ENCODE peak calls at places on chromosomes 4 and X, in five cellular contexts. One of them, this sample, is unnamed. For H3K4me1 and H3K9me3, the result is how much of the 10 kb centered on the place peaks cover.

GRCh38 chr4:103429283-103429682 is 231.1 kb upstream of the CENPE start:
- DNase-seq in tibial nerve: no peak
- DNase-seq in CD8-positive, alpha-beta T cell: no peak
- DNase-seq in CD4-positive, CD25-positive, alpha-beta regulatory T cell: no peak
- DNase-seq in tibial artery: no peak
- DNase-seq in this sample: no peak

GRCh38 chr4:134390327-134390726 is 188.7 kb upstream of the PABPC4L start:
- DNase-seq in CD4-positive, CD25-positive, alpha-beta regulatory T cell: no peak
- DNase-seq in CD8-positive, alpha-beta T cell: no peak
- DNase-seq in tibial artery: no peak
- DNase-seq in tibial nerve: no peak
- DNase-seq in this sample: no peak

GRCh38 chr4:76208005-76208765 is 5.4 kb downstream of the SCARB2 start:
- DNase-seq in CD4-positive, CD25-positive, alpha-beta regulatory T cell: no peak
- DNase-seq in tibial nerve: peak
- DNase-seq in CD8-positive, alpha-beta T cell: no peak
- DNase-seq in tibial artery: peak
- DNase-seq in this sample: peak

GRCh38 chr4:19319607-19320006 is 932.1 kb upstream of the SLIT2 start:
- DNase-seq in CD8-positive, alpha-beta T cell: no peak
- DNase-seq in tibial nerve: no peak
- DNase-seq in tibial artery: no peak
- DNase-seq in CD4-positive, CD25-positive, alpha-beta regulatory T cell: no peak
- DNase-seq in this sample: no peak

GRCh38 chr4:55949480-55949802 is 696 bp downstream of the CEP135 start:
- DNase-seq in CD8-positive, alpha-beta T cell: no peak
- DNase-seq in CD4-positive, CD25-positive, alpha-beta regulatory T cell: no peak
- DNase-seq in tibial artery: no peak
- DNase-seq in tibial nerve: no peak
- DNase-seq in this sample: no peak

GRCh38 chr4:206054-206453 is 81.8 kb downstream of the ZNF718 start:
- DNase-seq in tibial nerve: no peak
- DNase-seq in CD4-positive, CD25-positive, alpha-beta regulatory T cell: no peak
- DNase-seq in tibial artery: no peak
- DNase-seq in CD8-positive, alpha-beta T cell: no peak
- DNase-seq in this sample: no peak

GRCh38 chrX:38375888-38376287 is 23.5 kb downstream of the OTC start:
- DNase-seq in CD8-positive, alpha-beta T cell: no peak
- DNase-seq in tibial nerve: no peak
- DNase-seq in tibial artery: no peak
- DNase-seq in CD4-positive, CD25-positive, alpha-beta regulatory T cell: no peak
- DNase-seq in this sample: no peak

GRCh38 chrX:18873189-18873791 is 110.6 kb downstream of the PHKA2 start:
- DNase-seq in tibial artery: peak
- DNase-seq in tibial nerve: no peak
- DNase-seq in CD4-positive, CD25-positive, alpha-beta regulatory T cell: no peak
- DNase-seq in CD8-positive, alpha-beta T cell: no peak
- DNase-seq in this sample: peak

GRCh38 chr4:147790412-147790811 is 58.5 kb downstream of the ARHGAP10 start:
- DNase-seq in CD8-positive, alpha-beta T cell: no peak
- DNase-seq in tibial artery: no peak
- DNase-seq in tibial nerve: no peak
- DNase-seq in CD4-positive, CD25-positive, alpha-beta regulatory T cell: no peak
- DNase-seq in this sample: no peak

GRCh38 chr4:74661427-74662171 is 132.7 kb downstream of the BTC start:
- DNase-seq in CD4-positive, CD25-positive, alpha-beta regulatory T cell: no peak
- DNase-seq in tibial nerve: no peak
- DNase-seq in tibial artery: no peak
- DNase-seq in CD8-positive, alpha-beta T cell: no peak
- DNase-seq in this sample: no peak

GRCh38 chrX:123739474-123739873 is 6.6 kb upstream of the THOC2 start:
- DNase-seq in tibial nerve: no peak
- DNase-seq in CD8-positive, alpha-beta T cell: no peak
- DNase-seq in CD4-positive, CD25-positive, alpha-beta regulatory T cell: no peak
- DNase-seq in tibial artery: no peak
- DNase-seq in this sample: no peak

GRCh38 chr4:20422398-20422797 is 170.7 kb downstream of the SLIT2 start:
- DNase-seq in CD8-positive, alpha-beta T cell: no peak
- DNase-seq in tibial nerve: no peak
- DNase-seq in tibial artery: no peak
- DNase-seq in CD4-positive, CD25-positive, alpha-beta regulatory T cell: no peak
- DNase-seq in this sample: no peak

GRCh38 chr4:30718889-30719252 is 1.3 kb upstream of the PCDH7 start:
- DNase-seq in CD4-positive, CD25-positive, alpha-beta regulatory T cell: no peak
- DNase-seq in tibial artery: no peak
- DNase-seq in tibial nerve: no peak
- DNase-seq in CD8-positive, alpha-beta T cell: no peak
- DNase-seq in this sample: peak

GRCh38 chrX:108001218-108001814 is 19.1 kb upstream of the TEX13B start:
- DNase-seq in tibial artery: no peak
- DNase-seq in CD4-positive, CD25-positive, alpha-beta regulatory T cell: no peak
- DNase-seq in CD8-positive, alpha-beta T cell: no peak
- DNase-seq in tibial nerve: no peak
- DNase-seq in this sample: no peak

GRCh38 chrX:1472975-1473374 is 20.3 kb upstream of the ASMTL start:
- DNase-seq in tibial nerve: no peak
- DNase-seq in tibial artery: no peak
- DNase-seq in CD4-positive, CD25-positive, alpha-beta regulatory T cell: no peak
- DNase-seq in CD8-positive, alpha-beta T cell: no peak
- DNase-seq in this sample: peak

GRCh38 chr4:54550415-54551171 is 107.2 kb upstream of the KIT start:
- DNase-seq in CD8-positive, alpha-beta T cell: no peak
- DNase-seq in tibial artery: no peak
- DNase-seq in CD4-positive, CD25-positive, alpha-beta regulatory T cell: no peak
- DNase-seq in tibial nerve: no peak
- DNase-seq in this sample: no peak

GRCh38 chr4:158209825-158210807 is at the start of gene TMEM144:
- DNase-seq in tibial artery: peak
- DNase-seq in tibial nerve: peak
- DNase-seq in CD8-positive, alpha-beta T cell: no peak
- DNase-seq in CD4-positive, CD25-positive, alpha-beta regulatory T cell: no peak
- DNase-seq in this sample: peak

GRCh38 chrX:36334508-36335015 is 415.0 kb downstream of the CFAP47 start:
- DNase-seq in tibial artery: no peak
- DNase-seq in tibial nerve: no peak
- DNase-seq in CD8-positive, alpha-beta T cell: no peak
- DNase-seq in CD4-positive, CD25-positive, alpha-beta regulatory T cell: no peak
- DNase-seq in this sample: no peak

GRCh38 chr4:109977854-109978501 is 65.3 kb downstream of the EGF start:
- DNase-seq in CD8-positive, alpha-beta T cell: no peak
- DNase-seq in tibial nerve: peak
- DNase-seq in CD4-positive, CD25-positive, alpha-beta regulatory T cell: no peak
- DNase-seq in tibial artery: no peak
- DNase-seq in this sample: no peak

GRCh38 chrX:30504309-30504708 is 73.3 kb downstream of the TASL start:
- DNase-seq in CD8-positive, alpha-beta T cell: no peak
- DNase-seq in CD4-positive, CD25-positive, alpha-beta regulatory T cell: no peak
- DNase-seq in tibial artery: no peak
- DNase-seq in tibial nerve: no peak
- DNase-seq in this sample: no peak

DNA sequence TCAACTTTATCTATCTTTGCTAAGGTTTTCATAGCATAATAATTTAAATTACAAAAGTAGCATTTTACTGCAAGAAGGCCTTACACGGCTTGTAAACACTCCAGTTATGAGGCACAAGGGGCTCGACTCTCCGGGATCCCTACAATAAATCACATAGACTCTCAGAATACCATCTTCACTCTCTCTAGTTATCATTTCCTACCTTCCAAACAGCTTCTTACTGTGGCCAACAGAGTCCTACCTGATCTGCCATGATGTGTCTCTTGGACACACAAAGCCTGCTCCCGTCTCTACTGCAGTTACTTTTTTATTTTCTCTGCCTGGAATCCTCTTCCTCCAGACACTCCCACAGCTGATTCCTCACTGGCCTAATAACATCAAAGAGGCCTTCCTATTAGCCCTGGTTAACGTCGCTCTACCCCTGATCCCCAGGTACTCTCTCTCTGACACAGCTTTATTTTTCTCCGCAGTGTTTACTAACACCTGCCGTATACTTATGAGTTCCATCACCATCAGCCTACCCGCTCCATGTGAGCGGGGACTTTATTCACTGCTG is 559.6 kb upstream of the DIPK2B start:
- DNase-seq in CD8-positive, alpha-beta T cell: no peak
- DNase-seq in tibial artery: no peak
- DNase-seq in CD4-positive, CD25-positive, alpha-beta regulatory T cell: no peak
- DNase-seq in tibial nerve: no peak
- DNase-seq in this sample: no peak
- H3K4me1 ChIP-seq in CD8-positive, alpha-beta T cell: under half
- H3K4me1 ChIP-seq in tibial artery: under half
- H3K4me1 ChIP-seq in CD4-positive, CD25-positive, alpha-beta regulatory T cell: half or more
- H3K4me1 ChIP-seq in tibial nerve: under half
- H3K4me1 ChIP-seq in this sample: under half

DNA sequence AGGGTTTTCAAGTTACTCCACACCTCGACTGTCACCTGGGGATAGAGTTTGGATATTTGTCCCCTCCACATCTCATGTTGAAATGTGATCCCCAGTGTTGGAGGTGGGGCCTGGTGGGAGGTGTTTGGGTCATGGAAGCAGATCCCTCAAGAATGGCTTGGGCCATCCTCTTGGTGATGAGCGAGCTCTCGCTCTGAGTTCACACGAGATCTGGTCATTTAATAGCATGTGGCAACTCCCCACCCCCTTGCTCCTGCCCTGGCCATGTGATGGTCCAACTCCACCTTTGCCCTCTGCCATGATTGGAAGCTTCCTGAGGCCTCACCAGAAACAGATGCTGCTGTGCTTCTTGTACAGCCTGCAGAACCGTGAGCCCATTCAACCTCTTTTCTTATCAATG is 8.3 kb downstream of the CTAG1A start:
- DNase-seq in CD4-positive, CD25-positive, alpha-beta regulatory T cell: no peak
- DNase-seq in tibial artery: no peak
- DNase-seq in CD8-positive, alpha-beta T cell: no peak
- DNase-seq in tibial nerve: no peak
- DNase-seq in this sample: no peak
- H3K27ac ChIP-seq in CD4-positive, CD25-positive, alpha-beta regulatory T cell: no peak
- H3K27ac ChIP-seq in tibial artery: no peak
- H3K27ac ChIP-seq in CD8-positive, alpha-beta T cell: no peak
- H3K27ac ChIP-seq in tibial nerve: no peak
- H3K27ac ChIP-seq in this sample: no peak

DNA sequence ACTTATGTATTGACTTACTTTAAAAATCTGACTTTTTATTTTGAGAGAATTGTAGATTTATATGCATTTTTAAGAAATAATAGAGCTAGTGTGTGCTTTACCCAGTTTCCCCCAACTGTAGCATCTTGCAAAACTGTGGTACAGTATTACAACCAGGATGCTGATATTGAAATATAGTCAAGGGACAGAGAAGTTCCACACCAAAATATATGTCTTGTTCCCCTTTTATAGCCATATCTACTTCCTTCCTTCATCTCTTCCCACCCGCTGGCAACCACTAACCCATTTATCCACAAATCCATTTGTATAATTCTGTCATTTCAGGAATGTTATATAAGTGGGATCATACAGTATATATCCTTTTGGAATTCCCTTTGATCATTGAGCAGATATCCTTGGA is 16.8 kb downstream of the KDM6A start:
- DNase-seq in tibial artery: no peak
- DNase-seq in tibial nerve: no peak
- DNase-seq in CD4-positive, CD25-positive, alpha-beta regulatory T cell: no peak
- DNase-seq in CD8-positive, alpha-beta T cell: no peak
- DNase-seq in this sample: no peak
- H3K9me3 ChIP-seq in tibial artery: under half
- H3K9me3 ChIP-seq in tibial nerve: under half
- H3K9me3 ChIP-seq in CD4-positive, CD25-positive, alpha-beta regulatory T cell: under half
- H3K9me3 ChIP-seq in CD8-positive, alpha-beta T cell: under half
- H3K9me3 ChIP-seq in this sample: under half

DNA sequence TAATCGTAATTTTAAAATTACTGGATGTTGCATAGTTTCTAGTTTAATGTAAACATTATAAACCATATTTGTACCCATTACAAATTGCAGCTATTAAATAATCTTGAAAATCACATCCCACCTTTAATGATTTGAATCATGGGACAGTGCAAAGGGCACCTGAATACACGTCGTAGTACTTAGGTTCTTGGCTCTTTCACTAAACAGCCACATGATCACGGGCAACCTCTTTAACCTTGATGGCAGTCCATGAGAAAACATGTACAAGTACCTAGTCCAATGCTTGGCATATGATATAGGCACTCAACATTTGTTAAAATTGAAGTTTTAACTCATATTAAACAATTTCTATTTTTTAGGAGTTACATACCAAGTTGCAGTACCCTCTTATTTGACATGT is 11.8 kb upstream of the FBXL5 start:
- DNase-seq in tibial artery: no peak
- DNase-seq in tibial nerve: no peak
- DNase-seq in CD8-positive, alpha-beta T cell: no peak
- DNase-seq in CD4-positive, CD25-positive, alpha-beta regulatory T cell: no peak
- DNase-seq in this sample: no peak
- H3K4me1 ChIP-seq in tibial artery: under half
- H3K4me1 ChIP-seq in tibial nerve: under half
- H3K4me1 ChIP-seq in CD8-positive, alpha-beta T cell: under half
- H3K4me1 ChIP-seq in CD4-positive, CD25-positive, alpha-beta regulatory T cell: under half
- H3K4me1 ChIP-seq in this sample: under half

DNA sequence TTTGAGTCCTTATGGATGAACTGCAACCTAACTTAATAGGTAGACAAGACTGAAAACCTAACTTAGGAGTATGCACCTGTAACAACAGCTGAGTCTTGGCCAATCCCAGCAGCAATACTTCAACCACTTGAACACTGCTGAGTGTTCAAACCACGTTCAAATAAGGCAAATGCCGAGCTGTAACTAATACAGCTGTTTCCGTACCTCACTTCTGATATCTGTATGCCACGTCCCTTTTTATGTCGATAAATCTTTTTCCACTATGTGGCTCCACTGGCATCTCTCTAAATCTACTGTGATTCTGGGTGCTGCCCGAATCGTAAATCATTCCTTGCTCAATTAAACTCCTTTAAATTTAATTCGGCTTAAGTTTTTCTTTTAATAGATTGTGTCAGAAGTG is 459.7 kb downstream of the INPP4B start:
- DNase-seq in CD4-positive, CD25-positive, alpha-beta regulatory T cell: no peak
- DNase-seq in tibial nerve: no peak
- DNase-seq in tibial artery: no peak
- DNase-seq in CD8-positive, alpha-beta T cell: no peak
- DNase-seq in this sample: no peak
- H3K27ac ChIP-seq in CD4-positive, CD25-positive, alpha-beta regulatory T cell: peak
- H3K27ac ChIP-seq in tibial nerve: no peak
- H3K27ac ChIP-seq in tibial artery: no peak
- H3K27ac ChIP-seq in CD8-positive, alpha-beta T cell: no peak
- H3K27ac ChIP-seq in this sample: no peak

DNA sequence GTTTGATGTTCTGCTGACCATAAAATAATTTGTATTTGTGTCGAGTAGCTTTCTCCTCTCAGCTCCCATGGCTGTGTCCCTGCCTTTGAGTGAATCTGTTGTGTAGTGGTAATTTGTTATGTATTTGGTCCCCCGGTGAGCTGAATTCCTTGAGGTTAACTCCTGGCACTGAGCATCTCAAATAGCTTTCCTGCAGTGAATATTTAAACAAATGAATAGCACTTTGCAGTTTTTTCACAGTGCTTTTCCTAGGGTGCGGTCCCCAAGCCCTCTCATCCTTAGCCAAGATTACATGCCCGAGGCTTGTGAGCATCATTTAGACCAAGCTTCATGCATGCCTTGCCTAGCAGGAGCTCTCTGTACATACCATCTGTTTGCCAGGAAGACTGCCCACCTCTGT is 74.2 kb downstream of the CLDN34 start:
- DNase-seq in CD8-positive, alpha-beta T cell: no peak
- DNase-seq in tibial artery: no peak
- DNase-seq in tibial nerve: no peak
- DNase-seq in CD4-positive, CD25-positive, alpha-beta regulatory T cell: no peak
- DNase-seq in this sample: peak
- H3K9me3 ChIP-seq in CD8-positive, alpha-beta T cell: under half
- H3K9me3 ChIP-seq in tibial artery: under half
- H3K9me3 ChIP-seq in tibial nerve: under half
- H3K9me3 ChIP-seq in CD4-positive, CD25-positive, alpha-beta regulatory T cell: under half
- H3K9me3 ChIP-seq in this sample: under half

This sample was measured in aorta.